ENCODE peak calls at places on chromosomes 5 and 9, in nine cellular contexts. One of them, this sample, is unnamed.

GRCh38 chr9:87708989-87709706 is 16.8 kb upstream of the CTSL start:
- DNase-seq in tibial artery: no peak
- DNase-seq in endodermal cell: peak
- DNase-seq in A549: no peak
- DNase-seq in fibroblast of lung: no peak
- DNase-seq in transverse colon: no peak
- DNase-seq in PC-3: no peak
- DNase-seq in stomach: no peak
- DNase-seq in uterus: no peak
- DNase-seq in this sample: no peak

GRCh38 chr9:101028346-101029299 is at the start of gene PLPPR1:
- DNase-seq in tibial artery: no peak
- DNase-seq in endodermal cell: peak
- DNase-seq in A549: peak
- DNase-seq in fibroblast of lung: peak
- DNase-seq in transverse colon: peak
- DNase-seq in PC-3: no peak
- DNase-seq in stomach: peak
- DNase-seq in uterus: no peak
- DNase-seq in this sample: peak

GRCh38 chr9:101472891-101473290 is 37.3 kb upstream of the ALDOB start:
- DNase-seq in tibial artery: no peak
- DNase-seq in endodermal cell: no peak
- DNase-seq in A549: no peak
- DNase-seq in fibroblast of lung: no peak
- DNase-seq in transverse colon: no peak
- DNase-seq in PC-3: no peak
- DNase-seq in stomach: no peak
- DNase-seq in uterus: no peak
- DNase-seq in this sample: no peak

GRCh38 chr5:59712836-59713487 is 180.6 kb downstream of the PDE4D start:
- DNase-seq in tibial artery: no peak
- DNase-seq in endodermal cell: peak
- DNase-seq in A549: peak
- DNase-seq in fibroblast of lung: no peak
- DNase-seq in transverse colon: no peak
- DNase-seq in PC-3: no peak
- DNase-seq in stomach: no peak
- DNase-seq in uterus: no peak
- DNase-seq in this sample: no peak

GRCh38 chr5:66829826-66830225 is 233.6 kb downstream of the MAST4 start:
- DNase-seq in tibial artery: no peak
- DNase-seq in endodermal cell: no peak
- DNase-seq in A549: no peak
- DNase-seq in fibroblast of lung: no peak
- DNase-seq in transverse colon: no peak
- DNase-seq in PC-3: peak
- DNase-seq in stomach: no peak
- DNase-seq in uterus: no peak
- DNase-seq in this sample: no peak

GRCh38 chr9:122124048-122124447 is 30.9 kb upstream of the TTLL11 start:
- DNase-seq in tibial artery: no peak
- DNase-seq in endodermal cell: peak
- DNase-seq in A549: no peak
- DNase-seq in fibroblast of lung: no peak
- DNase-seq in transverse colon: no peak
- DNase-seq in PC-3: no peak
- DNase-seq in stomach: no peak
- DNase-seq in uterus: no peak
- DNase-seq in this sample: no peak

GRCh38 chr5:88778736-88779135 is 104.2 kb downstream of the MEF2C start:
- DNase-seq in tibial artery: peak
- DNase-seq in endodermal cell: no peak
- DNase-seq in A549: no peak
- DNase-seq in fibroblast of lung: no peak
- DNase-seq in transverse colon: no peak
- DNase-seq in PC-3: no peak
- DNase-seq in stomach: no peak
- DNase-seq in uterus: no peak
- DNase-seq in this sample: no peak

GRCh38 chr5:150619359-150620230 is 20.9 kb upstream of the SYNPO start:
- DNase-seq in tibial artery: peak
- DNase-seq in endodermal cell: peak
- DNase-seq in A549: no peak
- DNase-seq in fibroblast of lung: peak
- DNase-seq in transverse colon: no peak
- DNase-seq in PC-3: no peak
- DNase-seq in stomach: no peak
- DNase-seq in uterus: peak
- DNase-seq in this sample: no peak

GRCh38 chr9:108163321-108164005 is 673.9 kb upstream of the KLF4 start:
- DNase-seq in tibial artery: no peak
- DNase-seq in endodermal cell: no peak
- DNase-seq in A549: peak
- DNase-seq in fibroblast of lung: peak
- DNase-seq in transverse colon: no peak
- DNase-seq in PC-3: peak
- DNase-seq in stomach: no peak
- DNase-seq in uterus: no peak
- DNase-seq in this sample: no peak

GRCh38 chr5:154885438-154885837 is 27.0 kb downstream of the CNOT8 start:
- DNase-seq in tibial artery: no peak
- DNase-seq in endodermal cell: no peak
- DNase-seq in A549: no peak
- DNase-seq in fibroblast of lung: no peak
- DNase-seq in transverse colon: no peak
- DNase-seq in PC-3: no peak
- DNase-seq in stomach: no peak
- DNase-seq in uterus: no peak
- DNase-seq in this sample: no peak

GRCh38 chr5:144566747-144567415 is 396.2 kb downstream of the KCTD16 start:
- DNase-seq in tibial artery: no peak
- DNase-seq in endodermal cell: no peak
- DNase-seq in A549: no peak
- DNase-seq in fibroblast of lung: peak
- DNase-seq in transverse colon: no peak
- DNase-seq in PC-3: peak
- DNase-seq in stomach: no peak
- DNase-seq in uterus: no peak
- DNase-seq in this sample: no peak

DNA sequence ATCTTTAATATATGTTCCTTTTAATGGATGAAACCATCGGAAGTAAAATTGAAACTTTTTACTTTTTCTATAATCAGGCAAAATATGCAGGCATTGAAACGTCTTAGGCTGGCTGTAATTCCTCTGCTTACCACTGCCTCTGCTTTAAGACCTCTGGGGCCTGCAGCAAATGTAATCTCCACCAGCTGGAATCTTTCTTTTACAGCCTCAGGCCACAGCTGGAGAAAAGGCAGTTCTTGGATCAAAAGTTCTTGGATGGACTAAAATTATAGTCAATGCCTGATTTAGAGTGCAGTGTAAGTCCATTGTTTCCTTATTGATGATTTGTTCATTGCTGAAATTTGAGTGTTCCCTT is 396.7 kb downstream of the KCTD16 start:
- DNase-seq in tibial artery: no peak
- DNase-seq in endodermal cell: no peak
- DNase-seq in A549: no peak
- DNase-seq in fibroblast of lung: peak
- DNase-seq in transverse colon: no peak
- DNase-seq in PC-3: no peak
- DNase-seq in stomach: no peak
- DNase-seq in uterus: no peak
- DNase-seq in this sample: no peak
- TF ChIP-seq CTCF in tibial artery: no peak
- TF ChIP-seq CTCF in endodermal cell: peak
- TF ChIP-seq CTCF in A549: no peak
- TF ChIP-seq CTCF in fibroblast of lung: peak
- TF ChIP-seq CTCF in transverse colon: no peak
- TF ChIP-seq CTCF in PC-3: no peak
- TF ChIP-seq CTCF in stomach: no peak
- TF ChIP-seq CTCF in uterus: no peak
- TF ChIP-seq CTCF in this sample: no peak

DNA sequence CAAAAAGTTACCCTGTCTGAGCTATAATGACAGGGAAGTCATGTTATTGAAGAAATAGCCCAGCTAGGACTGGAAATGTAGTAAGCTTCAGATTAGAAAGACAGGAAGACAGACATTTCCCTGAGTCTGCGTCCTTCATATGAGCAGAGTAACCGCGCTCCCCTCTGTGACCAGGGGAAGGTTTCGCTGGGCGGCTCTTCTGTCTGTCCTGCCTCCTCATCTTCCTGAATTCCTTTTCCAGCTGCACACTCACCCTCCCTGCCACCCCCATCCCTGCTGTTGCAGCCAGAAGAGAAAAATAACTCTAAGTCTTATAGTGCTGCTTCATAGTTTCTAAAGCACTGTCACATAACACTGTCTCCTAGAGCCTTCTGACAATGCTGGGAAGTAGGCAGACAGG is 8.6 kb downstream of the SPARC start:
- DNase-seq in tibial artery: no peak
- DNase-seq in endodermal cell: no peak
- DNase-seq in A549: no peak
- DNase-seq in fibroblast of lung: peak
- DNase-seq in transverse colon: no peak
- DNase-seq in PC-3: no peak
- DNase-seq in stomach: no peak
- DNase-seq in uterus: no peak
- DNase-seq in this sample: no peak
- H3K27ac ChIP-seq in tibial artery: peak
- H3K27ac ChIP-seq in endodermal cell: peak
- H3K27ac ChIP-seq in A549: no peak
- H3K27ac ChIP-seq in fibroblast of lung: peak
- H3K27ac ChIP-seq in transverse colon: peak
- H3K27ac ChIP-seq in PC-3: no peak
- H3K27ac ChIP-seq in stomach: peak
- H3K27ac ChIP-seq in uterus: peak
- H3K27ac ChIP-seq in this sample: peak

DNA sequence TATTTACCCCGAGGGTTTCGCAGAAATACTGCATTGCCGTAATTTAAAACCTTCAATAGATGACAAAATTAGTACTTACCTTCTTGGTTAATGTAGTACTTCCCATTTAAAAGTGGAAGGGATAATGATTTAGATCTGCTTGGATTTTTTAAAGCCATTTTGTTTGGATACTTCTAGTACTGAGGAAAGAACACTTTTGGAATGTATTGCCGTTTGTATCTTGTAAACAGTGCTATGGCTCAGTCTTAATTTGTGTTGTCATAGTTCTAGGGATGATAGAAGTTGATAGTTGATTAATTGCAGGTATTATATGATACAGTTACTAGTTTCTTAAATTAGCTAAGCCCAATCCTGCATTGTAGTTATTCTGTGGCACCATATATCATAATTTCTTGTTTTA is 33.1 kb downstream of the TNPO1 start:
- DNase-seq in tibial artery: no peak
- DNase-seq in endodermal cell: no peak
- DNase-seq in A549: no peak
- DNase-seq in fibroblast of lung: no peak
- DNase-seq in transverse colon: no peak
- DNase-seq in PC-3: no peak
- DNase-seq in stomach: no peak
- DNase-seq in uterus: no peak
- DNase-seq in this sample: no peak
- H3K4me3 ChIP-seq in tibial artery: peak
- H3K4me3 ChIP-seq in endodermal cell: peak
- H3K4me3 ChIP-seq in A549: peak
- H3K4me3 ChIP-seq in fibroblast of lung: peak
- H3K4me3 ChIP-seq in transverse colon: peak
- H3K4me3 ChIP-seq in PC-3: peak
- H3K4me3 ChIP-seq in stomach: peak
- H3K4me3 ChIP-seq in uterus: peak
- H3K4me3 ChIP-seq in this sample: peak

DNA sequence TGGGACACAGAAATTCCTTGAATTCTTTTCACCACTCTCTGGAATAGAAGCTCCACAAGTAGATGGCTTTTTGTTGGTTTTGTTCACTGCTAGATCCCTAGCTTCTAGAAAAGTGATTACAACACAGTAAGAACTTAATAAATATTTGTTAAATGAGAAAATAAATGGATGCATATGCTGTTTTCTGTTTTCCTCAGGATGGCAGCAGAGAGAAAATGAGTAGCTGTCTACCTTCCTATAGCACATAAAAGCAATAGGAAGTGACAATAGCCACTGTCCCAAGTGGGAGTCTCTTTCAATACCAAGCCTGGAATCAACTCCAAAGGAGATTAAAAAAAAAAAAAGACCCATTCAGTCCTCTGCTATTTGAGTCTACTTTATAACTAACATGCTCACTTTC is 100.6 kb upstream of the NREP start:
- DNase-seq in tibial artery: no peak
- DNase-seq in endodermal cell: no peak
- DNase-seq in A549: no peak
- DNase-seq in fibroblast of lung: peak
- DNase-seq in transverse colon: no peak
- DNase-seq in PC-3: peak
- DNase-seq in stomach: no peak
- DNase-seq in uterus: no peak
- DNase-seq in this sample: no peak
- TF ChIP-seq CTCF in tibial artery: no peak
- TF ChIP-seq CTCF in endodermal cell: no peak
- TF ChIP-seq CTCF in A549: no peak
- TF ChIP-seq CTCF in fibroblast of lung: no peak
- TF ChIP-seq CTCF in transverse colon: no peak
- TF ChIP-seq CTCF in PC-3: peak
- TF ChIP-seq CTCF in stomach: no peak
- TF ChIP-seq CTCF in uterus: no peak
- TF ChIP-seq CTCF in this sample: no peak

GRCh38 chr5:2577637-2578036 is 173.8 kb downstream of the IRX2 start:
- DNase-seq in tibial artery: no peak
- DNase-seq in endodermal cell: no peak
- DNase-seq in A549: no peak
- DNase-seq in fibroblast of lung: no peak
- DNase-seq in transverse colon: no peak
- DNase-seq in PC-3: no peak
- DNase-seq in stomach: no peak
- DNase-seq in uterus: no peak
- DNase-seq in this sample: no peak
- H3K27ac ChIP-seq in tibial artery: no peak
- H3K27ac ChIP-seq in endodermal cell: no peak
- H3K27ac ChIP-seq in A549: no peak
- H3K27ac ChIP-seq in fibroblast of lung: no peak
- H3K27ac ChIP-seq in transverse colon: no peak
- H3K27ac ChIP-seq in PC-3: no peak
- H3K27ac ChIP-seq in stomach: no peak
- H3K27ac ChIP-seq in uterus: no peak
- H3K27ac ChIP-seq in this sample: no peak

GRCh38 chr5:159095218-159095617 is 4.5 kb downstream of the EBF1 start:
- DNase-seq in tibial artery: peak
- DNase-seq in endodermal cell: peak
- DNase-seq in A549: no peak
- DNase-seq in fibroblast of lung: no peak
- DNase-seq in transverse colon: no peak
- DNase-seq in PC-3: no peak
- DNase-seq in stomach: no peak
- DNase-seq in uterus: peak
- DNase-seq in this sample: no peak
- H3K4me3 ChIP-seq in tibial artery: peak
- H3K4me3 ChIP-seq in endodermal cell: no peak
- H3K4me3 ChIP-seq in A549: no peak
- H3K4me3 ChIP-seq in fibroblast of lung: no peak
- H3K4me3 ChIP-seq in transverse colon: no peak
- H3K4me3 ChIP-seq in PC-3: no peak
- H3K4me3 ChIP-seq in stomach: peak
- H3K4me3 ChIP-seq in uterus: peak
- H3K4me3 ChIP-seq in this sample: no peak

GRCh38 chr5:68431601-68432337 is 216.2 kb downstream of the PIK3R1 start:
- DNase-seq in tibial artery: no peak
- DNase-seq in endodermal cell: no peak
- DNase-seq in A549: no peak
- DNase-seq in fibroblast of lung: no peak
- DNase-seq in transverse colon: no peak
- DNase-seq in PC-3: no peak
- DNase-seq in stomach: no peak
- DNase-seq in uterus: no peak
- DNase-seq in this sample: no peak
- TF ChIP-seq CTCF in tibial artery: no peak
- TF ChIP-seq CTCF in endodermal cell: no peak
- TF ChIP-seq CTCF in A549: no peak
- TF ChIP-seq CTCF in fibroblast of lung: no peak
- TF ChIP-seq CTCF in transverse colon: no peak
- TF ChIP-seq CTCF in PC-3: no peak
- TF ChIP-seq CTCF in stomach: no peak
- TF ChIP-seq CTCF in uterus: no peak
- TF ChIP-seq CTCF in this sample: no peak

This sample was measured in left lung.